ENCODE peak calls at places on chromosomes 6 and 20, in eight cellular contexts. J is tibial nerve, U is PC-9, S is mammary epithelial cell, L is transverse colon, K is HCT116, D is right lobe of liver, C is heart right ventricle. V is an unnamed sample.

GRCh38 chr6:161232001-161232400 is 41.9 kb downstream of the AGPAT4 start:
- DNase-seq in K (no peak), L (no peak), U (no peak), J (no peak), D (no peak), C (no peak), S (no peak), V (no peak)

GRCh38 chr6:144006731-144007454 is 1.2 kb downstream of the PLAGL1 start:
- DNase-seq in J (no peak), U (no peak), D (no peak), L (peak; percentile 10), C (no peak), S (peak; percentile 49), K (peak; percentile 16), V (peak; percentile 22)

GRCh38 chr6:170025341-170026271 is 265.3 kb downstream of the DLL1 start:
- DNase-seq in S (peak; percentile 1), J (no peak), D (no peak), L (no peak), U (no peak), C (no peak), K (no peak), V (peak; percentile 13)

GRCh38 chr6:151014404-151015150 is 149.1 kb downstream of the MTHFD1L start:
- DNase-seq in S (peak; percentile 53), J (peak; percentile 78), L (peak; percentile 78), C (peak; percentile 61), D (peak; percentile 76), U (peak; percentile 56), K (peak; percentile 75), V (peak; percentile 74)

GRCh38 chr6:157667211-157668033 is 155.6 kb upstream of the SNX9 start:
- DNase-seq in S (peak; percentile 32), K (peak; percentile 53), C (no peak), J (peak; percentile 73), U (peak; percentile 41), L (peak; percentile 58), D (no peak), V (peak; percentile 52)

GRCh38 chr6:63943826-63944225 is 308.2 kb downstream of the PHF3 start:
- DNase-seq in C (no peak), D (no peak), L (no peak), S (no peak), K (no peak), J (no peak), U (no peak), V (no peak)

GRCh38 chr6:89351632-89352328 is 742 bp downstream of the UBE2J1 start:
- DNase-seq in J (no peak), U (no peak), D (no peak), K (no peak), S (no peak), L (no peak), C (no peak), V (no peak)

GRCh38 chr6:134938896-134939295 is 11.0 kb downstream of the ALDH8A1 start:
- DNase-seq in S (no peak), L (no peak), C (no peak), J (no peak), U (no peak), D (no peak), K (no peak), V (no peak)

GRCh38 chr20:63264519-63264918 is 8.1 kb upstream of the ARFGAP1 start:
- DNase-seq in D (no peak), C (no peak), J (no peak), S (no peak), L (no peak), K (no peak), U (no peak), V (no peak)

GRCh38 chr6:54609986-54610385 is 236.6 kb upstream of the FAM83B start:
- DNase-seq in D (no peak), J (no peak), L (no peak), K (no peak), C (no peak), U (no peak), S (no peak), V (no peak)

GRCh38 chr6:55882731-55883595 is 7.6 kb upstream of the BMP5 start:
- DNase-seq in D (no peak), S (peak; percentile 73), K (no peak), U (peak; percentile 74), C (no peak), L (no peak), J (peak; percentile 38), V (no peak)

DNA sequence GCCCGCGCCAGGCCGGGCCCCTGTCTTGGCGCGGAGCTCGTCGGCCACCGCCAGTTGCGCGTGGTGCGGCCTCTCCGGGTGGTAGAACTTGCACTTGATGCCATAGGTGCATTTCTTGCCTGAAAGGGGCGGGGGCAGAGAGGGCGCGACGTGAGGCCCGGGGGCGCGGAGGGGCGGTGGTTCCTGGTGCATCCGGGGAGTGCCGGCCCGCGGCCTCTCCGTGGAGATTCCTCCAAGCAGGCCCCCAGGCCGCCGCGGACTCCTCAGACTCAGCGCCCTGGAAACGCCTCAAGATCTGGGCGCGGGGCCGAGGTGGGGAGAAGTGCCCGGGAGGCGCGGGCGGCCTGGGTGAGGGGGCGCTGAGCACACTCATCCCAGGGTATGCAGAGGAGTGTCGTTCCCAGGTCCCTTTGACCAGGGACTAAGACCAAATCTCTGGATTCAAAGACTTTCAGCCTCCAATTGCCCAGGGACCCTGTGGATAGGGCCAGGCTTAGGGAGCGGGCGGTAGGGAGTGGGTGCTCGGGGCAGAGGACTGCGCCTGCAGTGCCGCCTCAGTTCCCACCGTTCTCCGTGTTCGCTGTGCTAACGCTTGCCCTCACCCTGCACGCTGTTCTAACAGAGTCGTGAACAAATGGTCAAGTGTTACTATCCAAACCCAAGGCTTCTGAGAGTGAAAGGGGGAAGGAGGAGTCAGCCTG is 33.3 kb downstream of the ZC3H12D start:
- DNase-seq in L (peak; percentile 82), U (no peak), J (no peak), S (no peak), C (peak; percentile 46), K (no peak), D (no peak), V (no peak)
- H3K4me3 ChIP-seq in L (peak overlapping the region; percentile 48), U (no peak overlapping the region), J (peak overlapping the region; percentile 58), S (no peak overlapping the region), C (peak overlapping the region; percentile 55), K (no peak overlapping the region), D (peak overlapping the region; percentile 34), V (peak overlapping the region; percentile 32)

GRCh38 chr20:49096212-49096730 is 50.2 kb downstream of the CSE1L start:
- DNase-seq in D (no peak), L (no peak), S (no peak), K (no peak), J (no peak), U (no peak), C (no peak), V (no peak)

GRCh38 chr20:49099011-49099410 is 52.9 kb downstream of the CSE1L start:
- DNase-seq in C (no peak), L (no peak), J (no peak), D (no peak), S (no peak), K (no peak), U (no peak), V (no peak)

GRCh38 chr20:49100934-49101333 is 54.8 kb downstream of the CSE1L start:
- DNase-seq in D (no peak), U (no peak), J (no peak), C (no peak), L (no peak), K (no peak), S (no peak), V (no peak)

GRCh38 chr20:49097159-49097558 is 51.0 kb downstream of the CSE1L start:
- DNase-seq in S (no peak), K (no peak), L (no peak), D (no peak), C (no peak), U (no peak), J (no peak), V (no peak)

DNA sequence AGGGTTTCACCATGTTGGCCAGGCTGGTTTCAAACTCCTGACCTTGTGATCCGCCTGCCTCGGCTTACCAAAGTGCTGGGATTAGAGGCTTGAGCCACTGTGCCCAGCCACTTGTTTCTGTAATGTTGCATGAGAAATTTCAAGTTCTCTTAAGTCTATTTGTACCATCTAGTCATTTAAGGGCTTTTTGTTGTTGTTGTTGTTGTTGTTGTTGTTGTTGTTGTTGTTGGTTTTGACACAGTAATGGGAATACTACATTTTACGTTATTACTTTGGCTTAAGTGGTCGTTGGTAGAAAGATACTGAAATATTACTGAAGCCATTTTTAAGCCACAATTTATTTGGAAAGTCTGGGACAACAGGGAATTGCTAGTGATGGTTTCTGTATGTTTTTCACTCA is 52.0 kb downstream of the CSE1L start:
- DNase-seq in K (no peak), C (no peak), U (no peak), J (no peak), D (no peak), L (no peak), S (no peak), V (no peak)
- H3K27ac ChIP-seq in K (no peak overlapping the region), C (no peak overlapping the region), U (no peak overlapping the region), J (no peak overlapping the region), D (no peak overlapping the region), L (no peak overlapping the region), S (no peak overlapping the region), V (no peak overlapping the region)

GRCh38 chr6:127119361-127120108 is 1.1 kb downstream of the RSPO3 start:
- DNase-seq in L (no peak), S (peak; percentile 8), C (no peak), K (no peak), J (no peak), U (peak; percentile 30), D (peak; percentile 46), V (peak; percentile 41)
- H3K4me3 ChIP-seq in L (peak overlapping the region; percentile 48), S (peak overlapping the region; percentile 36), C (peak overlapping the region; percentile 57), K (no peak overlapping the region), J (peak overlapping the region; percentile 57), U (peak overlapping the region; percentile 73), D (peak overlapping the region; percentile 32), V (peak overlapping the region; percentile 61)

GRCh38 chr6:80446454-80447045 is 340.1 kb downstream of the BCKDHB start:
- DNase-seq in S (no peak), D (no peak), C (no peak), L (no peak), K (no peak), J (no peak), U (no peak), V (no peak)
- H3K27ac ChIP-seq in S (no peak overlapping the region), D (no peak overlapping the region), C (no peak overlapping the region), L (no peak overlapping the region), K (no peak overlapping the region), J (no peak overlapping the region), U (no peak overlapping the region), V (no peak overlapping the region)

DNA sequence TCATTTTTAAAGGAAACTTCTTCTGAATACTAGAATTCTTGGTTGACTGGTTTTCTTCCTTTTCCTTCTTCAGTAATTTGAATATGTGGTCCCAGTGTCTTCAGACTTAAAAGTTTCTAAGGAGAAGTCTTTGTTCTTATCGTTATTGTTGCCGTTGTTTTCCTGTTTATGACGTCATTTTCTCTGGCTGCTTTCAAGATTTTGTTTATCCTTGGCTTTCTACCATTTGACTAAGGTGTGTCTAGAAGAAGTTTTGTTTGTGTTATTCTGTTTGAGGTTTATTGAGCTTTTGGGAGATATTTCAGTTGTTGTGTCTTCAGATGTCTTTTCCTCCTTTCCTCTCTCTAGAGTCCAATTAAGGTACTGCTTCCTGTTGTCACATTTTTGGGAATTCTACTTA is 24.5 kb downstream of the CDYL start:
- DNase-seq in C (no peak), S (no peak), U (no peak), J (no peak), D (no peak), L (no peak), K (no peak), V (no peak)
- H3K4me3 ChIP-seq in C (no peak overlapping the region), S (no peak overlapping the region), U (no peak overlapping the region), J (no peak overlapping the region), D (no peak overlapping the region), L (no peak overlapping the region), K (no peak overlapping the region), V (no peak overlapping the region)